ENCODE peak calls at places on chromosomes 5 and 9, in ten cellular contexts. Q, B, I, G, R, V, F, A, M and L are unnamed samples.

GRCh38 chr5:90356612-90357011 is 52.9 kb downstream of the CETN3 start:
- DNase-seq in F (no peak), R (no peak), I (no peak), G (no peak), Q (no peak), B (no peak), A (no peak), M (no peak), V (no peak), L (no peak)

GRCh38 chr5:163384669-163385068 is 52.7 kb upstream of the CCNG1 start:
- DNase-seq in I (no peak), M (no peak), B (no peak), A (no peak), V (no peak), Q (no peak), G (no peak), F (no peak), R (no peak), L (no peak)

GRCh38 chr9:129750010-129750409 is 2.8 kb downstream of the PTGES start:
- DNase-seq in R (no peak), M (no peak), Q (no peak), B (no peak), G (no peak), A (no peak), I (no peak), F (no peak), V (no peak), L (no peak)

GRCh38 chr9:135229701-135230385 is 142.4 kb downstream of the OLFM1 start:
- DNase-seq in B (no peak), G (no peak), I (no peak), V (peak), F (no peak), M (peak), Q (no peak), A (no peak), R (no peak), L (no peak)

GRCh38 chr5:39780341-39780740 is 355.6 kb upstream of the DAB2 start:
- DNase-seq in B (peak), M (no peak), R (no peak), Q (no peak), G (no peak), I (no peak), V (no peak), A (no peak), F (no peak), L (no peak)

GRCh38 chr9:113548221-113549041 is 84.9 kb downstream of the RGS3 start:
- DNase-seq in V (peak), A (no peak), B (no peak), R (peak), G (peak), I (no peak), M (peak), F (peak), Q (no peak), L (peak)

GRCh38 chr9:129648092-129648763 is 6.3 kb upstream of the ASB6 start:
- DNase-seq in R (no peak), M (no peak), V (no peak), G (no peak), F (no peak), A (no peak), I (no peak), Q (no peak), B (no peak), L (no peak)

GRCh38 chr5:74625742-74626241 is 14.7 kb downstream of the ENC1 start:
- DNase-seq in F (peak), I (no peak), B (no peak), Q (no peak), R (no peak), V (no peak), A (no peak), G (no peak), M (no peak), L (no peak)

GRCh38 chr9:107239474-107239873 is 43.6 kb upstream of the RAD23B start:
- DNase-seq in V (no peak), G (no peak), A (no peak), I (no peak), Q (no peak), B (peak), M (no peak), R (no peak), F (no peak), L (peak)

GRCh38 chr9:75930766-75931311 is 40.4 kb downstream of the PCSK5 start:
- DNase-seq in A (no peak), F (no peak), M (no peak), R (no peak), G (peak), B (no peak), I (no peak), V (no peak), Q (no peak), L (no peak)

GRCh38 chr5:2442686-2443354 is 308.7 kb downstream of the IRX2 start:
- DNase-seq in R (no peak), G (no peak), A (no peak), M (no peak), V (no peak), B (no peak), F (no peak), I (no peak), Q (no peak), L (no peak)

GRCh38 chr9:21872696-21873095 is 70.3 kb downstream of the MTAP start:
- DNase-seq in B (no peak), G (no peak), M (no peak), F (no peak), I (no peak), V (no peak), Q (no peak), R (no peak), A (no peak), L (no peak)

GRCh38 chr9:103014242-103014641 is 19.1 kb downstream of the CYLC2 start:
- DNase-seq in R (no peak), F (no peak), V (no peak), I (no peak), M (no peak), B (no peak), G (no peak), A (no peak), Q (no peak), L (no peak)

GRCh38 chr9:133506653-133507038 is 18.1 kb downstream of the MYMK start:
- DNase-seq in Q (no peak), F (peak), V (peak), I (no peak), A (no peak), G (no peak), M (no peak), B (peak), R (peak), L (no peak)

GRCh38 chr5:6759401-6759800 is 46.2 kb downstream of the TENT4A start:
- DNase-seq in V (no peak), R (no peak), G (peak), Q (no peak), B (no peak), A (no peak), M (no peak), F (peak), I (no peak), L (peak)

GRCh38 chr9:27861887-27862286 is 288.6 kb upstream of the C9orf72 start:
- DNase-seq in B (no peak), I (no peak), M (no peak), Q (no peak), G (no peak), A (no peak), R (no peak), F (no peak), V (no peak), L (no peak)

GRCh38 chr9:114382951-114383865 is 4.6 kb downstream of the AKNA start:
- DNase-seq in G (peak), I (peak), Q (peak), M (peak), R (no peak), F (no peak), V (peak), A (no peak), B (peak), L (no peak)

GRCh38 chr9:136372561-136373299 is 739 bp downstream of the CARD9 start:
- DNase-seq in V (peak), I (peak), F (peak), G (peak), B (peak), M (peak), R (peak), A (no peak), Q (peak), L (peak)

GRCh38 chr5:71757590-71758543 is 38.8 kb downstream of the CARTPT start:
- DNase-seq in F (peak), B (peak), V (peak), A (peak), I (no peak), R (peak), G (peak), Q (peak), M (no peak), L (peak)

GRCh38 chr5:41636605-41637004 is 126.2 kb upstream of the PLCXD3 start:
- DNase-seq in R (no peak), I (no peak), B (peak), Q (no peak), V (no peak), M (no peak), G (no peak), A (no peak), F (no peak), L (no peak)

GRCh38 chr5:124105326-124105725 is 593.3 kb downstream of the CSNK1G3 start:
- DNase-seq in I (no peak), V (no peak), G (no peak), F (no peak), B (no peak), A (no peak), Q (no peak), R (no peak), M (no peak), L (no peak)

GRCh38 chr5:1446602-1447343 is 1.5 kb upstream of the SLC6A3 start:
- DNase-seq in V (no peak), A (no peak), Q (no peak), R (no peak), M (peak), G (no peak), I (no peak), F (no peak), B (no peak), L (no peak)

GRCh38 chr5:141135030-141135717 is at the start of gene PCDHB5:
- DNase-seq in R (peak), M (no peak), F (peak), A (no peak), Q (no peak), G (peak), B (no peak), I (no peak), V (no peak), L (no peak)

GRCh38 chr5:32051796-32052195 is 122.3 kb downstream of the GOLPH3 start:
- DNase-seq in G (no peak), F (no peak), B (no peak), M (no peak), I (no peak), Q (no peak), V (no peak), R (no peak), A (no peak), L (no peak)

GRCh38 chr9:20526500-20527319 is 95.6 kb downstream of the MLLT3 start:
- DNase-seq in B (peak), V (no peak), G (no peak), Q (no peak), M (no peak), F (no peak), I (no peak), A (no peak), R (no peak), L (no peak)

GRCh38 chr9:37555786-37556185 is 20.4 kb downstream of the FBXO10 start:
- DNase-seq in G (no peak), A (no peak), M (no peak), B (peak), V (no peak), R (no peak), I (no peak), F (no peak), Q (no peak), L (no peak)

GRCh38 chr5:161230222-161230621 is 316.3 kb downstream of the GABRB2 start:
- DNase-seq in M (no peak), I (no peak), Q (no peak), R (no peak), A (no peak), F (peak), B (no peak), G (no peak), V (no peak), L (no peak)

GRCh38 chr5:52657231-52657645 is 130.5 kb upstream of the ITGA1 start:
- DNase-seq in R (no peak), A (no peak), F (no peak), M (no peak), V (no peak), I (no peak), B (peak), Q (no peak), G (no peak), L (peak)

GRCh38 chr5:78005021-78005785 is 229.1 kb upstream of the TBCA start:
- DNase-seq in F (no peak), I (no peak), A (no peak), M (no peak), B (peak), Q (no peak), G (no peak), R (no peak), V (no peak), L (no peak)

GRCh38 chr9:101664432-101664831 is 69.7 kb upstream of the PPP3R2 start:
- DNase-seq in R (no peak), V (no peak), F (no peak), I (no peak), M (no peak), A (no peak), Q (no peak), B (no peak), G (no peak), L (peak)

GRCh38 chr9:74577956-74578355 is 80.8 kb downstream of the RORB start:
- DNase-seq in F (no peak), Q (no peak), R (no peak), A (no peak), G (no peak), M (no peak), I (no peak), B (peak), V (no peak), L (no peak)

GRCh38 chr9:116391306-116391900 is 237.8 kb downstream of the PAPPA start:
- DNase-seq in G (no peak), R (no peak), B (peak), M (no peak), A (no peak), Q (no peak), I (no peak), F (no peak), V (no peak), L (no peak)

GRCh38 chr9:128116104-128117083 is 11.1 kb downstream of the PTGES2 start:
- DNase-seq in Q (peak), V (peak), R (no peak), F (no peak), I (no peak), M (peak), A (no peak), G (no peak), B (no peak), L (no peak)

GRCh38 chr9:128118971-128119665 is 8.4 kb downstream of the PTGES2 start:
- DNase-seq in F (peak), G (no peak), I (no peak), R (peak), Q (peak), B (no peak), M (peak), A (no peak), V (peak), L (no peak)

GRCh38 chr9:128118472-128118857 is 9.1 kb downstream of the PTGES2 start:
- DNase-seq in B (no peak), R (peak), F (peak), I (no peak), Q (peak), V (no peak), G (no peak), A (no peak), M (peak), L (no peak)

GRCh38 chr9:128120061-128120740 is 7.3 kb downstream of the PTGES2 start:
- DNase-seq in F (peak), Q (peak), M (peak), I (no peak), R (peak), A (no peak), B (no peak), V (peak), G (no peak), L (no peak)

GRCh38 chr9:128117613-128118471 is 9.7 kb downstream of the PTGES2 start:
- DNase-seq in V (peak), A (peak), Q (peak), M (peak), R (peak), I (peak), G (peak), B (peak), F (peak), L (peak)
- TF ChIP-seq POLR2A in V (no peak), A (no peak), Q (peak), M (no peak), R (no peak), I (no peak), G (no peak), B (peak), F (no peak), L (no peak)

GRCh38 chr5:103560826-103561225 is 1.8 kb downstream of the NUDT12 start:
- DNase-seq in Q (no peak), V (no peak), I (no peak), G (no peak), R (no peak), F (no peak), M (no peak), B (no peak), A (no peak), L (no peak)

GRCh38 chr5:103562084-103562452 is 521 bp downstream of the NUDT12 start:
- DNase-seq in F (peak), I (no peak), M (no peak), R (no peak), A (no peak), B (no peak), Q (no peak), G (no peak), V (peak), L (peak)

GRCh38 chr5:103565711-103566110 is 3.1 kb upstream of the NUDT12 start:
- DNase-seq in V (no peak), A (no peak), G (no peak), Q (no peak), I (no peak), B (no peak), M (no peak), F (no peak), R (no peak), L (no peak)

GRCh38 chr5:103561670-103562069 is 919 bp downstream of the NUDT12 start:
- DNase-seq in Q (no peak), A (no peak), G (no peak), I (no peak), R (no peak), F (peak), B (no peak), V (no peak), M (no peak), L (peak)

GRCh38 chr5:103562453-103563157 is at the start of gene NUDT12:
- DNase-seq in B (peak), I (peak), Q (peak), R (peak), G (peak), F (peak), V (peak), A (peak), M (peak), L (peak)
- TF ChIP-seq POLR2A in B (peak), I (no peak), Q (peak), R (no peak), G (peak), F (peak), V (no peak), A (no peak), M (no peak), L (peak)

DNA sequence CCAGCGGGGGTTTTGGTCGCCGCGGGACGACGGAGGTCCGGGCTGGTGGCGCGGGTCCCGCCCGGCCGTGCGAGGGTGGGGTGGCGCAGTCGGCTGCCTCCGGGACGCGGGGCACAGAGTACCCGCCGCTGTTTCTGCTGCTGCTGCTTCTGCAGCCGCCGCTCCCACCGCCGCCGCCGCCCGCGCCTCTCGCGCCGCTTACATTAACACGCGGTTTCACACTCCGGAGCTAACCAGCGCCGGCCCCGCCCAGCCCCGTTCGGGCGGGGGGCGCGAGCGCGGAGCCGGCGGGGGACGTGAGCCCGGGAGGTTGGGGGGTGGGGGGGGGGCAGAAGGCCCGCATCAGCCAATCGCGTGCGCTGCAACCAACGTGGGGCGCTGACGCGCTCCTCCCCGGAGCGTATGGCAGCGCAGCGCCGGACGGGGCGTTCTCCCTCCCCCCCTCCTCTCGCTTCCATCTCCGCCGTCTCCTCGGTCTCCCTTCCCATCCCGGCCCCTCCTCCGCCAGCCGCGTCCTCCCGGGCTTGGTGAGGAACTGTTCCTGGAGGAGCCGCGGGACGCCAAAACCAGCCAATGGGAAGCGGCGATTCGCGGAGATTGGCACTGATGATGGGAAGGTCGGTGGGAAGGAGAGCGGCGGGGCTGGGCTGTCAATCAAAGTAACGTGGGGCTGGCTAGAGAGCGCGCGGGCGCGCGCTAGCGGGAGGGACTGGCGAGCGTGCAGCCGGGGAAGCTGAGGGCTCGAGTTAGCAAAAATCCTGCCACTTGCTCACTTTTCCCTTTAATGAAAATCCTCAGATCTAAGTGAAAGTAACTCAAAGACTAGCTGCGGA is at the start of gene TLE1:
- DNase-seq in R (peak), V (peak), F (peak), G (peak), M (peak), Q (peak), B (peak), A (peak), I (peak), L (peak)
- TF ChIP-seq POLR2A in R (peak), V (peak), F (peak), G (peak), M (peak), Q (peak), B (peak), A (peak), I (peak), L (no peak)

GRCh38 chr9:124373386-124373785 is 41.9 kb downstream of the PSMB7 start:
- DNase-seq in F (no peak), M (no peak), G (no peak), B (no peak), R (no peak), A (no peak), I (no peak), V (no peak), Q (no peak), L (no peak)

GRCh38 chr9:124373851-124374250 is 41.4 kb downstream of the PSMB7 start:
- DNase-seq in M (no peak), B (no peak), V (no peak), G (no peak), F (no peak), I (no peak), A (no peak), Q (no peak), R (no peak), L (no peak)

GRCh38 chr9:124377551-124377950 is 37.7 kb downstream of the PSMB7 start:
- DNase-seq in I (no peak), R (no peak), Q (no peak), M (no peak), G (no peak), B (no peak), V (no peak), F (no peak), A (no peak), L (no peak)

GRCh38 chr9:124377985-124378384 is 37.3 kb downstream of the PSMB7 start:
- DNase-seq in V (no peak), B (no peak), I (no peak), M (no peak), G (no peak), A (no peak), Q (no peak), R (no peak), F (no peak), L (no peak)

GRCh38 chr9:124376329-124376728 is 38.9 kb downstream of the PSMB7 start:
- DNase-seq in I (no peak), M (no peak), R (no peak), V (no peak), F (no peak), Q (no peak), B (no peak), A (no peak), G (no peak), L (no peak)
- TF ChIP-seq POLR2A in I (no peak), M (no peak), R (no peak), V (no peak), F (no peak), Q (no peak), B (no peak), A (no peak), G (no peak), L (no peak)